ENCODE peak calls at places on chromosome 4, in five cellular contexts. E is Karpas-422; T is heart left ventricle; U is CD4-positive, CD25-positive, alpha-beta regulatory T cell; R is BE2C. B is an unnamed sample.

GRCh38 chr4:126346654-126347053 is 1031.9 kb downstream of the FAT4 start:
- DNase-seq in R (no peak), T (no peak), U (no peak), E (no peak), B (no peak)

GRCh38 chr4:148730241-148730640 is 288.0 kb upstream of the NR3C2 start:
- DNase-seq in T (no peak), U (no peak), R (no peak), E (no peak), B (no peak)

GRCh38 chr4:21454831-21455230 is 493.7 kb downstream of the KCNIP4 start:
- DNase-seq in E (no peak), R (no peak), T (no peak), U (no peak), B (no peak)

GRCh38 chr4:86640469-86640868 is 46.4 kb downstream of the PTPN13 start:
- DNase-seq in T (no peak), E (no peak), U (no peak), R (no peak), B (no peak)

GRCh38 chr4:142088906-142089305 is 452.5 kb downstream of the IL15 start:
- DNase-seq in R (no peak), T (no peak), E (no peak), U (no peak), B (no peak)

GRCh38 chr4:147530723-147531122 is 49.8 kb downstream of the EDNRA start:
- DNase-seq in E (no peak), U (no peak), T (no peak), R (no peak), B (no peak)

GRCh38 chr4:124044867-124045266 is 648.3 kb downstream of the SPRY1 start:
- DNase-seq in T (no peak), E (no peak), U (no peak), R (no peak), B (no peak)

GRCh38 chr4:38099020-38099600 is 138.9 kb downstream of the PTTG2 start:
- DNase-seq in T (no peak), E (no peak), U (no peak), R (no peak), B (no peak)

DNA sequence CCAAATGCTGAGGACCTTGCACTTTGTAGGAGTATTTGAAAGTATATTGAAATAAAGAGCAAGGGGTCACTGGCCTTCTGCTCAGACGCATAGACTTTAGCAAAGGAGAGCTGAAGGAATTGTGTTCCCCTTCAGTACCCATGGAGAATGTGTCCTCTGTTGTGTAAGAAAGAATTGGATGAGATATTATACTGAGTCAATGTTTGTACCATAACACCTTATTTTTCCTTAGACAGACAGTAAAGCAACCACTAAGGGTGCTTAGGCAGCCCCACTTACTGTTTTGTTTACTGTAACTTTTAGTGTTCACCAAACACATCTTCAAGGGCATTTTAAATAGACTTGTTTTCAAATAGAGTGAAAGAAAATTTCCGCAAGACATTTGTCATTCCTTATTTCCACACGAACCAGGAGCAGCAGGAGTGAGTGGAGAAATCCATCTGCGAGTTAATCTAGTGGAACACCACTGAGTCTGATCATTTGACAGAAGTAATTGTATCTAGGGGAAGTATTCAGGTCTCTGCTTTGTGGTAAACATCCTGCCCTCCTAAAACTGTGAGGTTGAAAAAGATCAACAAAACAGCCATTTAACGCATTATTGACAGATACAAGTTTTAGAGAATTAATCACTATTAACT is 89.5 kb downstream of the SLIT2 start:
- DNase-seq in R (no peak), U (no peak), T (no peak), E (no peak), B (no peak)
- H3K36me3 ChIP-seq in R (no peaks in the 10 kb centered on the region), U (no peaks in the 10 kb centered on the region), T (no peaks in the 10 kb centered on the region), E (no peaks in the 10 kb centered on the region), B (no peaks in the 10 kb centered on the region)

DNA sequence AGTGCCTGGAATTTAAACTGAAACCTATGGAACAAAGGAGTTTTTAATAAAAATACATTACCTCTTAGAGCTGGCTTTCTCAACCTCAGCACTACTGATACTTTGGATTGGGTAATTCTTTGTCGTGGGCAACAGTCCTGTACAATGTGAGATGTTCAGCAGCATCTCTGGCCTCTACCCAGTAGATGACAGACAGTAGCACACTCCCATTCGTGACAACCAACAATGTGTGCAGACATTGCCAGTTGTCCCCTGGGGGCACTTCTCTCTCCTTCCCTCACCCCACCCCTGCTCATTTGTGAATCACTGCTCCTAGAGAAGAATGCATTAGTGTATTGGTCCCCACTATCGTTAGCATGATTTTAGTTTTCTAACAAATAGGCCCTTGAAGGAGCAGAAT is 16.2 kb downstream of the GPAT3 start:
- DNase-seq in E (no peak), T (no peak), U (no peak), R (peak; percentile 64), B (no peak)
- H3K4me1 ChIP-seq in E (no peaks in the 10 kb centered on the region), T (peaks cover 39% of the 10 kb centered on the region), U (no peaks in the 10 kb centered on the region), R (peaks cover 34% of the 10 kb centered on the region), B (no peaks in the 10 kb centered on the region)

GRCh38 chr4:96887857-96888256 is 1048.0 kb downstream of the PDHA2 start:
- DNase-seq in R (no peak), E (no peak), U (no peak), T (no peak), B (no peak)
- H3K36me3 ChIP-seq in R (no peaks in the 10 kb centered on the region), E (no peaks in the 10 kb centered on the region), U (no peaks in the 10 kb centered on the region), T (no peaks in the 10 kb centered on the region), B (no peaks in the 10 kb centered on the region)

GRCh38 chr4:143369556-143369955 is 32.9 kb downstream of the GAB1 start:
- DNase-seq in R (no peak), E (no peak), T (no peak), U (no peak), B (no peak)

GRCh38 chr4:143375326-143376073 is 38.8 kb downstream of the GAB1 start:
- DNase-seq in U (peak; percentile 10), E (peak; percentile 60), R (peak; percentile 30), T (peak; percentile 37), B (peak; percentile 55)

GRCh38 chr4:143377635-143378099 is 41.0 kb downstream of the GAB1 start:
- DNase-seq in T (no peak), R (no peak), U (no peak), E (no peak), B (no peak)

GRCh38 chr4:143372093-143372915 is 35.6 kb downstream of the GAB1 start:
- DNase-seq in U (no peak), T (no peak), R (no peak), E (no peak), B (no peak)

GRCh38 chr4:143374771-143375170 is 38.1 kb downstream of the GAB1 start:
- DNase-seq in U (no peak), R (no peak), T (no peak), E (no peak), B (no peak)
- H3K4me1 ChIP-seq in U (no peaks in the 10 kb centered on the region), R (no peaks in the 10 kb centered on the region), T (peaks cover 83% of the 10 kb centered on the region), E (no peaks in the 10 kb centered on the region), B (peaks cover 12% of the 10 kb centered on the region)

GRCh38 chr4:3198906-3199305 is 50.1 kb upstream of the MSANTD1 start:
- DNase-seq in R (no peak), E (no peak), U (no peak), T (no peak), B (peak; percentile 61)
- H3K36me3 ChIP-seq in R (peaks cover 6% of the 10 kb centered on the region), E (peaks cover 3% of the 10 kb centered on the region), U (peaks cover 4% of the 10 kb centered on the region), T (peaks cover 56% of the 10 kb centered on the region), B (no peaks in the 10 kb centered on the region)

GRCh38 chr4:76302856-76303438 is 3.6 kb upstream of the STBD1 start:
- DNase-seq in U (no peak), E (no peak), T (no peak), R (no peak), B (no peak)
- H3K4me1 ChIP-seq in U (peaks cover 32% of the 10 kb centered on the region), E (no peaks in the 10 kb centered on the region), T (peaks cover 24% of the 10 kb centered on the region), R (peaks cover 2% of the 10 kb centered on the region), B (peaks cover 5% of the 10 kb centered on the region)

DNA sequence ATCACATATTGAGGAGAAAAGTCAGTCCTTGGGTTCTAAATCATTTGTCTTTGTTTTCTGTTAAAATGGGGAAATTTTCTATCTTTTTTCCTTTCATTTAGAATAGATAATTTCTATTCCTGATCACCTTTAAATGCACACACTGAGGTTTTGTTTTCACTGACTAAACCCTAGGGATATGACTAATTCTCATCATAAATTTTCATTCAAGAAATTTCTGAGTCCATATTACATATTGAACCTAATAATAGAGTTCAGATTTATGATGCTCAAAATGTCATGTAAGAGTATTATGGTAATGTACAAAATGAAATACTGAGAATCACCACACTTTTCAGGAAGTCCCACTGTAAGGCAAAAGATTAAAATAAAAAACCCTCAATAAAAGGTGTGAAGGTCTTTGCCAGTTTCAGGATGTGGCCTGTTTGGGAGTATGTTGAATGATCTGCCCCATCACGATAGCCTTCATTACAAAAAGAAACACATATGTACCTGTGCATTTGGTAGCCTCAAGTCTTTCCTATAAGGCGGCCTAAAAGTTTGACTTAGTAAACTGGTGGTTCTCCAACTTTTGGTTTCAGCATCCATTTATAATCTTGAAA is 49.4 kb downstream of the LEF1 start:
- DNase-seq in T (no peak), R (no peak), U (peak; percentile 66), E (no peak), B (no peak)
- H3K36me3 ChIP-seq in T (no peaks in the 10 kb centered on the region), R (no peaks in the 10 kb centered on the region), U (peaks cover 20% of the 10 kb centered on the region), E (no peaks in the 10 kb centered on the region), B (no peaks in the 10 kb centered on the region)

GRCh38 chr4:1411436-1412375 is 5.5 kb upstream of the NKX1-1 start:
- DNase-seq in U (no peak), E (no peak), R (no peak), T (no peak), B (no peak)
- H3K4me1 ChIP-seq in U (no peaks in the 10 kb centered on the region), E (no peaks in the 10 kb centered on the region), R (no peaks in the 10 kb centered on the region), T (peaks cover 17% of the 10 kb centered on the region), B (no peaks in the 10 kb centered on the region)

B was measured in aorta.